ENCODE peak calls at places on chromosomes 1 and 21, in eight cellular contexts. G is heart right ventricle, P is neural progenitor cell, T is mesendoderm, W is SJCRH30, E is small intestine, X is transverse colon, M is uterus. O is an unnamed sample.

GRCh38 chr1:195195423-195196057 is 1412.7 kb downstream of the KCNT2 start:
- DNase-seq in G (no peak), P (no peak), T (no peak), W (no peak), E (peak; percentile 1), X (no peak), M (no peak), O (no peak)

GRCh38 chr1:210373628-210373877 is 44.9 kb downstream of the HHAT start:
- DNase-seq in G (no peak), P (no peak), T (no peak), W (peak; percentile 47), E (no peak), X (no peak), M (no peak), O (no peak)

GRCh38 chr1:13922440-13922839 is 222.5 kb downstream of the PRDM2 start:
- DNase-seq in G (no peak), P (no peak), T (no peak), W (no peak), E (peak; percentile 75), X (no peak), M (no peak), O (no peak)

GRCh38 chr1:111851552-111851951 is 95.9 kb downstream of the DDX20 start:
- DNase-seq in G (no peak), P (peak; percentile 18), T (peak; percentile 34), W (no peak), E (no peak), X (no peak), M (no peak), O (no peak)

GRCh38 chr1:201819346-201819745 is 9.6 kb upstream of the IPO9 start:
- DNase-seq in G (no peak), P (no peak), T (no peak), W (no peak), E (no peak), X (no peak), M (no peak), O (no peak)

GRCh38 chr1:94068831-94069648 is 51.9 kb downstream of the ABCA4 start:
- DNase-seq in G (peak; percentile 44), P (peak; percentile 54), T (peak; percentile 62), W (peak; percentile 59), E (peak; percentile 53), X (peak; percentile 55), M (no peak), O (peak; percentile 63)

GRCh38 chr1:35220976-35221375 is 28.0 kb upstream of the SFPQ start:
- DNase-seq in G (no peak), P (peak; percentile 41), T (peak; percentile 71), W (no peak), E (peak; percentile 6), X (no peak), M (no peak), O (no peak)

GRCh38 chr1:20964540-20965484 is 177.7 kb upstream of the HP1BP3 start:
- DNase-seq in G (no peak), P (no peak), T (peak; percentile 31), W (no peak), E (peak; percentile 15), X (peak; percentile 33), M (no peak), O (no peak)

GRCh38 chr1:88104234-88104633 is 579.8 kb upstream of the PKN2 start:
- DNase-seq in G (no peak), P (no peak), T (no peak), W (no peak), E (no peak), X (no peak), M (no peak), O (no peak)

GRCh38 chr1:2190491-2190976 is 4.0 kb downstream of the FAAP20 start:
- DNase-seq in G (no peak), P (no peak), T (no peak), W (no peak), E (no peak), X (no peak), M (no peak), O (no peak)

GRCh38 chr1:231106347-231106746 is 55.5 kb upstream of the TRIM67 start:
- DNase-seq in G (no peak), P (no peak), T (no peak), W (no peak), E (no peak), X (no peak), M (no peak), O (no peak)

GRCh38 chr1:239706245-239706892 is 320.0 kb downstream of the CHRM3 start:
- DNase-seq in G (no peak), P (no peak), T (peak; percentile 64), W (no peak), E (no peak), X (no peak), M (no peak), O (no peak)

GRCh38 chr21:45152265-45152746 is 77.9 kb downstream of the ADARB1 start:
- DNase-seq in G (no peak), P (peak; percentile 77), T (peak; percentile 71), W (no peak), E (peak; percentile 66), X (peak; percentile 50), M (no peak), O (no peak)

GRCh38 chr1:72011721-72012120 is 270.6 kb downstream of the NEGR1 start:
- DNase-seq in G (no peak), P (no peak), T (no peak), W (no peak), E (no peak), X (no peak), M (no peak), O (no peak)

GRCh38 chr1:15702722-15703550 is 18.8 kb downstream of the PLEKHM2 start:
- DNase-seq in G (no peak), P (no peak), T (peak; percentile 49), W (no peak), E (peak; percentile 73), X (peak; percentile 41), M (peak; percentile 37), O (no peak)

GRCh38 chr1:226092955-226093354 is 30.4 kb downstream of the H3-3A start:
- DNase-seq in G (no peak), P (no peak), T (no peak), W (no peak), E (no peak), X (no peak), M (no peak), O (no peak)

GRCh38 chr1:24955161-24955560 is 25.1 kb upstream of the RUNX3 start:
- DNase-seq in G (no peak), P (no peak), T (no peak), W (no peak), E (peak; percentile 38), X (no peak), M (no peak), O (no peak)

GRCh38 chr1:36857761-36858160 is 176.6 kb downstream of the GRIK3 start:
- DNase-seq in G (no peak), P (no peak), T (no peak), W (no peak), E (no peak), X (no peak), M (no peak), O (no peak)

GRCh38 chr1:187634940-187635339 is 806.2 kb downstream of the PLA2G4A start:
- DNase-seq in G (no peak), P (no peak), T (no peak), W (no peak), E (no peak), X (no peak), M (no peak), O (no peak)

GRCh38 chr1:8351693-8352470 is 34.0 kb downstream of the SLC45A1 start:
- DNase-seq in G (no peak), P (peak; percentile 81), T (peak; percentile 68), W (peak; percentile 43), E (peak; percentile 23), X (no peak), M (peak; percentile 35), O (no peak)

DNA sequence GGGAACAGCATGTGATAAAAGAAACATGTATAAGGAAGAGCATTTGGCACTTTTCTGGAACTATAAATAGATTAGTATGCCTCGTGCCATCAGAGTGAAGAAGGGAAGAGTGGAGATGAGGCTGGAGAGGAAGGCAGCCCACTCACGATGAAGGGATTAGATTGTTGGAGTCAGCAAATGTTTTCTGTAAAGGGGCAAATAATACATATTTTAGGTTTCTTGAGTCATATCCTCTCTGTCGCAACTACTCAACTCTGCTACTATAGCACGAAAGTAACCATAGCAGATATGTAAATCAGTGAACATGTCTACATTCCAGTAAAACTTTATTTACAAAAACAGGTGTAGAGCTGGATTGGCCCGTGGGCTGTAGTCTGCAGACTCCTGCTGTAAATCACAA is 147.8 kb downstream of the TENT5C start:
- DNase-seq in G (no peak), P (no peak), T (no peak), W (no peak), E (no peak), X (no peak), M (no peak), O (no peak)
- H3K4me3 ChIP-seq in G (no peak overlapping the region), P (no peak overlapping the region), T (no peak overlapping the region), W (no peak overlapping the region), E (no peak overlapping the region), X (no peak overlapping the region), M (no peak overlapping the region), O (no peak overlapping the region)

GRCh38 chr1:64871256-64871655 is 95.1 kb downstream of the JAK1 start:
- DNase-seq in G (no peak), P (no peak), T (no peak), W (no peak), E (no peak), X (no peak), M (no peak), O (no peak)
- H3K36me3 ChIP-seq in G (no peaks in the 10 kb centered on the region), P (no peaks in the 10 kb centered on the region), T (peaks cover 2% of the 10 kb centered on the region), W (peaks cover 4% of the 10 kb centered on the region), E (peaks cover 24% of the 10 kb centered on the region), X (peaks cover 19% of the 10 kb centered on the region), M (no peaks in the 10 kb centered on the region), O (peaks cover 58% of the 10 kb centered on the region)

DNA sequence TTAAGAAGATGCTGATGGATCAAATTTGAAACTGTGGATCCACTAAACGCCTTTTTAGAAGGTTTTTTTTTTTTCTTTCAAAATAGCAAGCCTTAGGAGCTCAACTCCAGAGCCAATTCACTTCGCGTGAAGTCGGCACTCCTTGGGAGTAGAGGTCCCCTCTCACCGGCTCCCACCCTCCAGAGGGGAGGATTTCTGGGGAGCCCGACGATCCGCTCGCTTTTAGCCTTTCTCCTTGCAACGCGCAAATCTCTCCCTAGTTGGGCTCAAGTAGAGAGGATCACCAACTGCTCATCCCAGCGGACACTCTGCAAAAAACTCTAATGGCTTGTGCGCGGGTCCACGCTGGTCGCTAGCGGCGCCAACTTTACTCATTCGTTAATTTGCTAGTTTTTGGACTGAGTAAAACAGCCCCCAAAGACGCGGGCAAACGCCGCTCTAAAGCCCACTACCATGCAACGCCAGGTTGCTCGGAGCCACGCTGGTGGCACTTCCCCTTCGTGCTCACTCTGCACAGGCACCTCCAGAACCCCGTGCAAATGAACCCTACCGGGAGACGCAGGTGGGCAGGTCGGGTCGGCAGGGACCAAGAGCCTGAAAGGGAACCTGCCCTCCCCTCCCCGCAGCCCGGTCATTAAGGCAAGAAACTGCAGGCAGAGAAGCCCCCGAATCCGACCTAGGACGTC is 1.1 kb downstream of the PLD5 start:
- DNase-seq in G (no peak), P (peak; percentile 51), T (peak; percentile 19), W (no peak), E (no peak), X (no peak), M (no peak), O (no peak)
- H3K4me3 ChIP-seq in G (peak overlapping the region; percentile 47), P (peak overlapping the region; percentile 88), T (peak overlapping the region; percentile 30), W (no peak overlapping the region), E (no peak overlapping the region), X (peak overlapping the region; percentile 24), M (peak overlapping the region; percentile 22), O (no peak overlapping the region)

DNA sequence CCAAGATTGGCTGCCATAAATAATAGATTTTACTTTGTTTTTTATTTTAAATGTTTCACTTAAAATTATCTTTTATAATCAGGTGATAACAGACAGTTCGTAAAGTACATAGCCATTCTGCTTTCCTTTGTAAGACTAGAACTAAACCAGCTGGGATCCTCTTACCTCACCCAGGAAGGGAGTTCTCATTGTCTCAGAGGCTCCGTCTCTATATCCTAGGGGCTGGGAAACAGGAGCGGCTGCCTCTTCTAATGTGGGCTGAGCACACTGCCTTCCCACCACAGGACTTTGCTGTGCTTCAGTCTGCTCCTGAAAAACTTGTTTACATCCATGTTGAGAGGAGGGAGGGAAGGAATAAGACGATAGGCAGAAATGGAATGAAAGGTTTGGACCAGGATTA is 45.6 kb upstream of the PGD start:
- DNase-seq in G (no peak), P (peak; percentile 80), T (peak; percentile 75), W (no peak), E (no peak), X (no peak), M (no peak), O (no peak)
- H3K36me3 ChIP-seq in G (no peaks in the 10 kb centered on the region), P (peaks cover 6% of the 10 kb centered on the region), T (no peaks in the 10 kb centered on the region), W (no peaks in the 10 kb centered on the region), E (peaks cover 20% of the 10 kb centered on the region), X (peaks cover 17% of the 10 kb centered on the region), M (no peaks in the 10 kb centered on the region), O (peaks cover 16% of the 10 kb centered on the region)